ENCODE peak calls at places on chromosomes 12 and 14, in nine cellular contexts. Q is keratinocyte; S is stimulated activated CD4-positive, alpha-beta T cell treated with anti-CD3 and anti-CD28 coated beads, Interleukin-4, amount 100 ng/mL, for 48 hours; K is NB4; R is SW480; X is iris pigment epithelial cell; L is left ventricle myocardium inferior; Z is Ammon's horn; W is central memory CD8-positive, alpha-beta T cell. G is an unnamed sample.
A peak's percentile ranks its signal among the peaks of the same experiment; 100 is the strongest.

GRCh38 chr12:84361651-84362551 is 550.7 kb downstream of the SLC6A15 start:
- DNase-seq in Q (no peak), S (no peak), K (no peak), R (no peak), X (no peak), L (no peak), Z (no peak), W (no peak), G (no peak)

GRCh38 chr12:113863455-113863845 is 102.7 kb downstream of the RBM19 start:
- DNase-seq in Q (no peak), S (no peak), K (no peak), R (no peak), X (peak; percentile 34), L (no peak), Z (no peak), W (no peak), G (no peak)

GRCh38 chr12:46509135-46509534 is 136.6 kb upstream of the SLC38A2 start:
- DNase-seq in Q (no peak), S (no peak), K (no peak), R (no peak), X (no peak), L (no peak), Z (no peak), W (no peak), G (no peak)

GRCh38 chr14:22545842-22546721 is 42.9 kb downstream of the DAD1 start:
- DNase-seq in Q (no peak), S (no peak), K (no peak), R (no peak), X (peak; percentile 90), L (no peak), Z (no peak), W (no peak), G (no peak)

GRCh38 chr12:57498143-57498524 is 10.3 kb downstream of the MARS1 start:
- DNase-seq in Q (no peak), S (no peak), K (no peak), R (no peak), X (no peak), L (no peak), Z (no peak), W (no peak), G (no peak)

GRCh38 chr12:54561164-54561563 is 11.8 kb downstream of the PDE1B start:
- DNase-seq in Q (no peak), S (no peak), K (peak; percentile 78), R (no peak), X (no peak), L (peak; percentile 39), Z (peak; percentile 53), W (no peak), G (no peak)

GRCh38 chr12:68963456-68963859 is 30.5 kb upstream of the CPM start:
- DNase-seq in Q (no peak), S (no peak), K (peak; percentile 78), R (no peak), X (peak; percentile 39), L (no peak), Z (no peak), W (no peak), G (no peak)

GRCh38 chr12:51760231-51760630 is 88.3 kb downstream of the FIGNL2 start:
- DNase-seq in Q (no peak), S (no peak), K (no peak), R (no peak), X (no peak), L (no peak), Z (no peak), W (no peak), G (no peak)

GRCh38 chr12:24389394-24389793 is 439.9 kb upstream of the SOX5 start:
- DNase-seq in Q (no peak), S (no peak), K (no peak), R (no peak), X (no peak), L (no peak), Z (no peak), W (no peak), G (no peak)

GRCh38 chr12:78209851-78210493 is 379.3 kb downstream of the NAV3 start:
- DNase-seq in Q (no peak), S (no peak), K (no peak), R (no peak), X (no peak), L (peak; percentile 33), Z (peak; percentile 57), W (no peak), G (no peak)

GRCh38 chr12:59040651-59041050 is 120.3 kb upstream of the LRIG3 start:
- DNase-seq in Q (no peak), S (no peak), K (no peak), R (no peak), X (peak; percentile 82), L (no peak), Z (no peak), W (no peak), G (no peak)

GRCh38 chr14:81344461-81345160 is 55.5 kb downstream of the STON2 start:
- DNase-seq in Q (no peak), S (no peak), K (no peak), R (no peak), X (no peak), L (no peak), Z (no peak), W (no peak), G (no peak)

GRCh38 chr14:97350415-97350814 is 553.2 kb downstream of the VRK1 start:
- DNase-seq in Q (no peak), S (no peak), K (no peak), R (no peak), X (no peak), L (no peak), Z (no peak), W (no peak), G (no peak)

GRCh38 chr14:22466520-22466919 is 122.5 kb downstream of the DAD1 start:
- DNase-seq in Q (no peak), S (no peak), K (peak; percentile 72), R (no peak), X (peak; percentile 44), L (no peak), Z (no peak), W (no peak), G (no peak)

GRCh38 chr14:48792376-48793024 is 793.7 kb downstream of the RPS29 start:
- DNase-seq in Q (no peak), S (no peak), K (no peak), R (no peak), X (peak; percentile 16), L (no peak), Z (no peak), W (no peak), G (no peak)

GRCh38 chr12:118103601-118104382 is at the start of gene VSIG10:
- DNase-seq in Q (no peak), S (peak; percentile 1), K (peak; percentile 80), R (peak; percentile 77), X (peak; percentile 46), L (peak; percentile 77), Z (peak; percentile 38), W (no peak), G (peak; percentile 54)

GRCh38 chr14:101590616-101591015 is 29.3 kb downstream of the DIO3 start:
- DNase-seq in Q (no peak), S (no peak), K (no peak), R (no peak), X (no peak), L (no peak), Z (no peak), W (no peak), G (no peak)

GRCh38 chr12:116172224-116172849 is 105.2 kb downstream of the MED13L start:
- DNase-seq in Q (no peak), S (no peak), K (no peak), R (no peak), X (no peak), L (no peak), Z (no peak), W (no peak), G (no peak)

GRCh38 chr14:69652942-69653680 is 41.7 kb downstream of the SUSD6 start:
- DNase-seq in Q (no peak), S (no peak), K (peak; percentile 90), R (no peak), X (no peak), L (no peak), Z (peak; percentile 74), W (no peak), G (peak; percentile 80)

GRCh38 chr14:103136388-103137271 is 13.4 kb downstream of the TNFAIP2 start:
- DNase-seq in Q (no peak), S (no peak), K (peak; percentile 38), R (peak; percentile 48), X (peak; percentile 75), L (no peak), Z (no peak), W (no peak), G (no peak)

GRCh38 chr14:53663709-53664108 is 292.9 kb downstream of the BMP4 start:
- DNase-seq in Q (no peak), S (no peak), K (no peak), R (peak; percentile 70), X (peak; percentile 14), L (peak; percentile 29), Z (peak; percentile 58), W (no peak), G (no peak)

GRCh38 chr14:65588426-65589140 is 176.1 kb downstream of the FUT8 start:
- DNase-seq in Q (no peak), S (no peak), K (no peak), R (no peak), X (peak; percentile 36), L (no peak), Z (no peak), W (no peak), G (no peak)

GRCh38 chr14:63343878-63344277 is 25.1 kb upstream of the GPHB5 start:
- DNase-seq in Q (no peak), S (no peak), K (no peak), R (no peak), X (peak; percentile 53), L (no peak), Z (no peak), W (no peak), G (no peak)

GRCh38 chr12:89475203-89475990 is 49.2 kb downstream of the GALNT4 start:
- DNase-seq in Q (no peak), S (no peak), K (no peak), R (no peak), X (no peak), L (no peak), Z (no peak), W (no peak), G (no peak)